ENCODE peak calls at places on chromosomes 16 and 17, in ten cellular contexts. One of them, this sample, is unnamed.

GRCh38 chr16:11614587-11615175 is 28.0 kb upstream of the LITAF start:
- DNase-seq in Karpas-422: no peak
- DNase-seq in mucosa of descending colon: no peak
- DNase-seq in iPS-NIHi11: no peak
- DNase-seq in stimulated activated CD4-positive, alpha-beta T cell treated with anti-CD3 and anti-CD28 coated beads, Interleukin-4, amount 100 ng/mL, for 4 hours: no peak
- DNase-seq in lower lobe of right lung: no peak
- DNase-seq in HT-29: no peak
- DNase-seq in stimulated activated CD8-positive, alpha-beta memory T cell treated with anti-CD3 and anti-CD28 coated beads, Interleukin-7, amount 100 ng/mL, for 1 hour: no peak
- DNase-seq in heart right ventricle: no peak
- DNase-seq in fibroblast of the aortic adventitia: no peak
- DNase-seq in this sample: no peak

GRCh38 chr16:50227665-50228064 is 38.7 kb upstream of the ADCY7 start:
- DNase-seq in stimulated activated CD8-positive, alpha-beta memory T cell treated with anti-CD3 and anti-CD28 coated beads, Interleukin-7, amount 100 ng/mL, for 1 hour: no peak
- DNase-seq in HT-29: no peak
- DNase-seq in stimulated activated CD4-positive, alpha-beta T cell treated with anti-CD3 and anti-CD28 coated beads, Interleukin-4, amount 100 ng/mL, for 4 hours: no peak
- DNase-seq in fibroblast of the aortic adventitia: no peak
- DNase-seq in mucosa of descending colon: no peak
- DNase-seq in Karpas-422: peak; percentile 9
- DNase-seq in iPS-NIHi11: no peak
- DNase-seq in lower lobe of right lung: no peak
- DNase-seq in heart right ventricle: no peak
- DNase-seq in this sample: no peak

GRCh38 chr17:48547839-48548686 is 3.2 kb upstream of the HOXB2 start:
- DNase-seq in lower lobe of right lung: no peak
- DNase-seq in Karpas-422: no peak
- DNase-seq in HT-29: no peak
- DNase-seq in stimulated activated CD4-positive, alpha-beta T cell treated with anti-CD3 and anti-CD28 coated beads, Interleukin-4, amount 100 ng/mL, for 4 hours: no peak
- DNase-seq in stimulated activated CD8-positive, alpha-beta memory T cell treated with anti-CD3 and anti-CD28 coated beads, Interleukin-7, amount 100 ng/mL, for 1 hour: no peak
- DNase-seq in iPS-NIHi11: no peak
- DNase-seq in heart right ventricle: no peak
- DNase-seq in mucosa of descending colon: peak; percentile 51
- DNase-seq in fibroblast of the aortic adventitia: peak; percentile 90
- DNase-seq in this sample: no peak

GRCh38 chr17:63960430-63960829 is 12.3 kb downstream of the SCN4A start:
- DNase-seq in heart right ventricle: no peak
- DNase-seq in stimulated activated CD8-positive, alpha-beta memory T cell treated with anti-CD3 and anti-CD28 coated beads, Interleukin-7, amount 100 ng/mL, for 1 hour: no peak
- DNase-seq in iPS-NIHi11: no peak
- DNase-seq in fibroblast of the aortic adventitia: no peak
- DNase-seq in Karpas-422: no peak
- DNase-seq in HT-29: no peak
- DNase-seq in lower lobe of right lung: no peak
- DNase-seq in stimulated activated CD4-positive, alpha-beta T cell treated with anti-CD3 and anti-CD28 coated beads, Interleukin-4, amount 100 ng/mL, for 4 hours: no peak
- DNase-seq in mucosa of descending colon: no peak
- DNase-seq in this sample: no peak

GRCh38 chr16:52557236-52557635 is 10.3 kb upstream of the TOX3 start:
- DNase-seq in mucosa of descending colon: peak; percentile 61
- DNase-seq in lower lobe of right lung: no peak
- DNase-seq in stimulated activated CD4-positive, alpha-beta T cell treated with anti-CD3 and anti-CD28 coated beads, Interleukin-4, amount 100 ng/mL, for 4 hours: no peak
- DNase-seq in HT-29: peak; percentile 82
- DNase-seq in stimulated activated CD8-positive, alpha-beta memory T cell treated with anti-CD3 and anti-CD28 coated beads, Interleukin-7, amount 100 ng/mL, for 1 hour: no peak
- DNase-seq in Karpas-422: no peak
- DNase-seq in fibroblast of the aortic adventitia: no peak
- DNase-seq in heart right ventricle: no peak
- DNase-seq in iPS-NIHi11: no peak
- DNase-seq in this sample: no peak

GRCh38 chr17:80328620-80329380 is 68.1 kb downstream of the RNF213 start:
- DNase-seq in iPS-NIHi11: no peak
- DNase-seq in stimulated activated CD8-positive, alpha-beta memory T cell treated with anti-CD3 and anti-CD28 coated beads, Interleukin-7, amount 100 ng/mL, for 1 hour: no peak
- DNase-seq in fibroblast of the aortic adventitia: no peak
- DNase-seq in heart right ventricle: no peak
- DNase-seq in mucosa of descending colon: no peak
- DNase-seq in HT-29: no peak
- DNase-seq in lower lobe of right lung: no peak
- DNase-seq in Karpas-422: no peak
- DNase-seq in stimulated activated CD4-positive, alpha-beta T cell treated with anti-CD3 and anti-CD28 coated beads, Interleukin-4, amount 100 ng/mL, for 4 hours: no peak
- DNase-seq in this sample: no peak

GRCh38 chr17:13030459-13031305 is 12.9 kb upstream of the ELAC2 start:
- DNase-seq in heart right ventricle: peak; percentile 20
- DNase-seq in Karpas-422: peak; percentile 83
- DNase-seq in mucosa of descending colon: peak; percentile 70
- DNase-seq in lower lobe of right lung: no peak
- DNase-seq in iPS-NIHi11: peak; percentile 59
- DNase-seq in stimulated activated CD8-positive, alpha-beta memory T cell treated with anti-CD3 and anti-CD28 coated beads, Interleukin-7, amount 100 ng/mL, for 1 hour: peak; percentile 7
- DNase-seq in fibroblast of the aortic adventitia: peak; percentile 89
- DNase-seq in HT-29: peak; percentile 48
- DNase-seq in stimulated activated CD4-positive, alpha-beta T cell treated with anti-CD3 and anti-CD28 coated beads, Interleukin-4, amount 100 ng/mL, for 4 hours: peak; percentile 27
- DNase-seq in this sample: no peak

GRCh38 chr17:75773808-75774470 is 8.9 kb upstream of the GALK1 start:
- DNase-seq in HT-29: peak; percentile 25
- DNase-seq in heart right ventricle: no peak
- DNase-seq in mucosa of descending colon: peak; percentile 5
- DNase-seq in lower lobe of right lung: no peak
- DNase-seq in stimulated activated CD4-positive, alpha-beta T cell treated with anti-CD3 and anti-CD28 coated beads, Interleukin-4, amount 100 ng/mL, for 4 hours: no peak
- DNase-seq in fibroblast of the aortic adventitia: no peak
- DNase-seq in stimulated activated CD8-positive, alpha-beta memory T cell treated with anti-CD3 and anti-CD28 coated beads, Interleukin-7, amount 100 ng/mL, for 1 hour: no peak
- DNase-seq in iPS-NIHi11: no peak
- DNase-seq in Karpas-422: no peak
- DNase-seq in this sample: no peak

GRCh38 chr16:11957591-11958395 is 7.2 kb upstream of the TNFRSF17 start:
- DNase-seq in HT-29: no peak
- DNase-seq in lower lobe of right lung: no peak
- DNase-seq in stimulated activated CD4-positive, alpha-beta T cell treated with anti-CD3 and anti-CD28 coated beads, Interleukin-4, amount 100 ng/mL, for 4 hours: no peak
- DNase-seq in mucosa of descending colon: no peak
- DNase-seq in heart right ventricle: no peak
- DNase-seq in Karpas-422: no peak
- DNase-seq in stimulated activated CD8-positive, alpha-beta memory T cell treated with anti-CD3 and anti-CD28 coated beads, Interleukin-7, amount 100 ng/mL, for 1 hour: no peak
- DNase-seq in iPS-NIHi11: no peak
- DNase-seq in fibroblast of the aortic adventitia: peak; percentile 51
- DNase-seq in this sample: no peak

GRCh38 chr17:45574376-45574775 is 83.9 kb upstream of the PLEKHM1 start:
- DNase-seq in mucosa of descending colon: no peak
- DNase-seq in lower lobe of right lung: no peak
- DNase-seq in stimulated activated CD4-positive, alpha-beta T cell treated with anti-CD3 and anti-CD28 coated beads, Interleukin-4, amount 100 ng/mL, for 4 hours: no peak
- DNase-seq in HT-29: no peak
- DNase-seq in Karpas-422: peak; percentile 40
- DNase-seq in fibroblast of the aortic adventitia: peak; percentile 77
- DNase-seq in iPS-NIHi11: no peak
- DNase-seq in stimulated activated CD8-positive, alpha-beta memory T cell treated with anti-CD3 and anti-CD28 coated beads, Interleukin-7, amount 100 ng/mL, for 1 hour: no peak
- DNase-seq in heart right ventricle: no peak
- DNase-seq in this sample: no peak

GRCh38 chr16:1188781-1189189 is 35.9 kb downstream of the CACNA1H start:
- DNase-seq in mucosa of descending colon: peak; percentile 58
- DNase-seq in heart right ventricle: peak; percentile 45
- DNase-seq in iPS-NIHi11: peak; percentile 94
- DNase-seq in Karpas-422: peak; percentile 86
- DNase-seq in stimulated activated CD8-positive, alpha-beta memory T cell treated with anti-CD3 and anti-CD28 coated beads, Interleukin-7, amount 100 ng/mL, for 1 hour: no peak
- DNase-seq in lower lobe of right lung: peak; percentile 62
- DNase-seq in stimulated activated CD4-positive, alpha-beta T cell treated with anti-CD3 and anti-CD28 coated beads, Interleukin-4, amount 100 ng/mL, for 4 hours: peak; percentile 45
- DNase-seq in HT-29: peak; percentile 62
- DNase-seq in fibroblast of the aortic adventitia: peak; percentile 34
- DNase-seq in this sample: no peak

GRCh38 chr16:31085873-31086628 is 2.7 kb downstream of the PRSS53 start:
- DNase-seq in stimulated activated CD4-positive, alpha-beta T cell treated with anti-CD3 and anti-CD28 coated beads, Interleukin-4, amount 100 ng/mL, for 4 hours: no peak
- DNase-seq in stimulated activated CD8-positive, alpha-beta memory T cell treated with anti-CD3 and anti-CD28 coated beads, Interleukin-7, amount 100 ng/mL, for 1 hour: no peak
- DNase-seq in fibroblast of the aortic adventitia: no peak
- DNase-seq in mucosa of descending colon: no peak
- DNase-seq in iPS-NIHi11: no peak
- DNase-seq in heart right ventricle: no peak
- DNase-seq in HT-29: no peak
- DNase-seq in lower lobe of right lung: no peak
- DNase-seq in Karpas-422: peak; percentile 39
- DNase-seq in this sample: no peak

GRCh38 chr16:58243528-58244004 is 45.7 kb upstream of the CSNK2A2 start:
- DNase-seq in stimulated activated CD4-positive, alpha-beta T cell treated with anti-CD3 and anti-CD28 coated beads, Interleukin-4, amount 100 ng/mL, for 4 hours: no peak
- DNase-seq in heart right ventricle: no peak
- DNase-seq in Karpas-422: peak; percentile 90
- DNase-seq in stimulated activated CD8-positive, alpha-beta memory T cell treated with anti-CD3 and anti-CD28 coated beads, Interleukin-7, amount 100 ng/mL, for 1 hour: no peak
- DNase-seq in iPS-NIHi11: no peak
- DNase-seq in fibroblast of the aortic adventitia: no peak
- DNase-seq in mucosa of descending colon: no peak
- DNase-seq in HT-29: no peak
- DNase-seq in lower lobe of right lung: no peak
- DNase-seq in this sample: no peak

GRCh38 chr17:48236681-48237134 is 129.1 kb downstream of the SNX11 start:
- DNase-seq in mucosa of descending colon: no peak
- DNase-seq in iPS-NIHi11: no peak
- DNase-seq in heart right ventricle: no peak
- DNase-seq in Karpas-422: no peak
- DNase-seq in stimulated activated CD8-positive, alpha-beta memory T cell treated with anti-CD3 and anti-CD28 coated beads, Interleukin-7, amount 100 ng/mL, for 1 hour: no peak
- DNase-seq in stimulated activated CD4-positive, alpha-beta T cell treated with anti-CD3 and anti-CD28 coated beads, Interleukin-4, amount 100 ng/mL, for 4 hours: no peak
- DNase-seq in fibroblast of the aortic adventitia: peak; percentile 95
- DNase-seq in lower lobe of right lung: no peak
- DNase-seq in HT-29: no peak
- DNase-seq in this sample: no peak

GRCh38 chr17:74368341-74369152 is 1.2 kb downstream of the GPR142 start:
- DNase-seq in iPS-NIHi11: peak; percentile 87
- DNase-seq in Karpas-422: peak; percentile 85
- DNase-seq in fibroblast of the aortic adventitia: peak; percentile 63
- DNase-seq in HT-29: peak; percentile 81
- DNase-seq in stimulated activated CD8-positive, alpha-beta memory T cell treated with anti-CD3 and anti-CD28 coated beads, Interleukin-7, amount 100 ng/mL, for 1 hour: peak; percentile 42
- DNase-seq in mucosa of descending colon: peak; percentile 88
- DNase-seq in stimulated activated CD4-positive, alpha-beta T cell treated with anti-CD3 and anti-CD28 coated beads, Interleukin-4, amount 100 ng/mL, for 4 hours: peak; percentile 73
- DNase-seq in heart right ventricle: peak; percentile 77
- DNase-seq in lower lobe of right lung: peak; percentile 81
- DNase-seq in this sample: peak; percentile 19

GRCh38 chr17:54536306-54536705 is 364.3 kb upstream of the TOM1L1 start:
- DNase-seq in fibroblast of the aortic adventitia: no peak
- DNase-seq in Karpas-422: no peak
- DNase-seq in lower lobe of right lung: no peak
- DNase-seq in HT-29: no peak
- DNase-seq in stimulated activated CD8-positive, alpha-beta memory T cell treated with anti-CD3 and anti-CD28 coated beads, Interleukin-7, amount 100 ng/mL, for 1 hour: no peak
- DNase-seq in stimulated activated CD4-positive, alpha-beta T cell treated with anti-CD3 and anti-CD28 coated beads, Interleukin-4, amount 100 ng/mL, for 4 hours: no peak
- DNase-seq in iPS-NIHi11: no peak
- DNase-seq in mucosa of descending colon: no peak
- DNase-seq in heart right ventricle: no peak
- DNase-seq in this sample: no peak

GRCh38 chr17:68015081-68015723 is 18.9 kb upstream of the C17orf58 start:
- DNase-seq in HT-29: no peak
- DNase-seq in fibroblast of the aortic adventitia: no peak
- DNase-seq in lower lobe of right lung: peak; percentile 20
- DNase-seq in mucosa of descending colon: no peak
- DNase-seq in heart right ventricle: no peak
- DNase-seq in stimulated activated CD4-positive, alpha-beta T cell treated with anti-CD3 and anti-CD28 coated beads, Interleukin-4, amount 100 ng/mL, for 4 hours: no peak
- DNase-seq in iPS-NIHi11: no peak
- DNase-seq in Karpas-422: no peak
- DNase-seq in stimulated activated CD8-positive, alpha-beta memory T cell treated with anti-CD3 and anti-CD28 coated beads, Interleukin-7, amount 100 ng/mL, for 1 hour: no peak
- DNase-seq in this sample: no peak

GRCh38 chr16:48507886-48508285 is 102.1 kb downstream of the N4BP1 start:
- DNase-seq in iPS-NIHi11: no peak
- DNase-seq in heart right ventricle: no peak
- DNase-seq in stimulated activated CD4-positive, alpha-beta T cell treated with anti-CD3 and anti-CD28 coated beads, Interleukin-4, amount 100 ng/mL, for 4 hours: no peak
- DNase-seq in Karpas-422: no peak
- DNase-seq in stimulated activated CD8-positive, alpha-beta memory T cell treated with anti-CD3 and anti-CD28 coated beads, Interleukin-7, amount 100 ng/mL, for 1 hour: no peak
- DNase-seq in lower lobe of right lung: no peak
- DNase-seq in mucosa of descending colon: no peak
- DNase-seq in HT-29: no peak
- DNase-seq in fibroblast of the aortic adventitia: no peak
- DNase-seq in this sample: no peak

GRCh38 chr16:73152731-73153130 is 104.8 kb upstream of the ZFHX3 start:
- DNase-seq in Karpas-422: no peak
- DNase-seq in stimulated activated CD8-positive, alpha-beta memory T cell treated with anti-CD3 and anti-CD28 coated beads, Interleukin-7, amount 100 ng/mL, for 1 hour: no peak
- DNase-seq in heart right ventricle: no peak
- DNase-seq in mucosa of descending colon: no peak
- DNase-seq in stimulated activated CD4-positive, alpha-beta T cell treated with anti-CD3 and anti-CD28 coated beads, Interleukin-4, amount 100 ng/mL, for 4 hours: no peak
- DNase-seq in lower lobe of right lung: no peak
- DNase-seq in fibroblast of the aortic adventitia: no peak
- DNase-seq in HT-29: no peak
- DNase-seq in iPS-NIHi11: peak; percentile 79
- DNase-seq in this sample: no peak

GRCh38 chr16:74592847-74593246 is 14.1 kb downstream of the GLG1 start:
- DNase-seq in iPS-NIHi11: no peak
- DNase-seq in heart right ventricle: no peak
- DNase-seq in Karpas-422: no peak
- DNase-seq in lower lobe of right lung: no peak
- DNase-seq in HT-29: no peak
- DNase-seq in stimulated activated CD4-positive, alpha-beta T cell treated with anti-CD3 and anti-CD28 coated beads, Interleukin-4, amount 100 ng/mL, for 4 hours: no peak
- DNase-seq in mucosa of descending colon: no peak
- DNase-seq in fibroblast of the aortic adventitia: no peak
- DNase-seq in stimulated activated CD8-positive, alpha-beta memory T cell treated with anti-CD3 and anti-CD28 coated beads, Interleukin-7, amount 100 ng/mL, for 1 hour: no peak
- DNase-seq in this sample: no peak

GRCh38 chr17:75827291-75828050 is 16.7 kb downstream of the UNC13D start:
- DNase-seq in Karpas-422: peak; percentile 75
- DNase-seq in mucosa of descending colon: peak; percentile 64
- DNase-seq in stimulated activated CD8-positive, alpha-beta memory T cell treated with anti-CD3 and anti-CD28 coated beads, Interleukin-7, amount 100 ng/mL, for 1 hour: peak; percentile 36
- DNase-seq in HT-29: no peak
- DNase-seq in stimulated activated CD4-positive, alpha-beta T cell treated with anti-CD3 and anti-CD28 coated beads, Interleukin-4, amount 100 ng/mL, for 4 hours: peak; percentile 63
- DNase-seq in lower lobe of right lung: no peak
- DNase-seq in iPS-NIHi11: peak; percentile 92
- DNase-seq in fibroblast of the aortic adventitia: peak; percentile 47
- DNase-seq in heart right ventricle: peak; percentile 64
- DNase-seq in this sample: no peak

This sample was measured in AG09319.